ENCODE peak calls at places on chromosomes 2 and 18, in eight cellular contexts. O, A, M, W, K, N, E and Z are unnamed samples.
A peak's percentile ranks its signal among the peaks of the same experiment; 100 is the strongest.

GRCh38 chr2:31558401-31559295 is 22.1 kb downstream of the SRD5A2 start:
- DNase-seq in K (peak; percentile 68), N (peak; percentile 72), O (no peak), A (no peak), W (no peak), E (no peak), M (peak; percentile 73), Z (no peak)

GRCh38 chr18:36711813-36712444 is 116.9 kb downstream of the TPGS2 start:
- DNase-seq in O (no peak), A (no peak), E (peak; percentile 1), K (peak; percentile 44), W (no peak), N (no peak), M (no peak), Z (peak; percentile 46)

GRCh38 chr2:238947920-238948710 is 100.2 kb downstream of the TWIST2 start:
- DNase-seq in W (peak; percentile 25), O (peak; percentile 60), E (peak; percentile 39), M (peak; percentile 83), N (no peak), A (peak; percentile 37), K (no peak), Z (peak; percentile 53)

GRCh38 chr2:176152350-176153181 is 1.2 kb downstream of the HOXD4 start:
- DNase-seq in E (no peak), W (peak; percentile 17), K (no peak), M (peak; percentile 65), N (no peak), A (no peak), O (no peak), Z (peak; percentile 75)

GRCh38 chr18:48913201-48913600 is 37.6 kb downstream of the SMAD7 start:
- DNase-seq in E (no peak), K (no peak), N (no peak), A (no peak), M (no peak), W (peak; percentile 51), O (peak; percentile 81), Z (no peak)

GRCh38 chr2:150495993-150496627 is 8.6 kb upstream of the RND3 start:
- DNase-seq in M (no peak), A (no peak), N (no peak), W (no peak), K (no peak), E (no peak), O (no peak), Z (no peak)

GRCh38 chr18:26792661-26793060 is 72.8 kb downstream of the AQP4 start:
- DNase-seq in N (no peak), M (no peak), W (no peak), A (no peak), O (no peak), K (no peak), E (peak; percentile 7), Z (no peak)

GRCh38 chr2:129174143-129174542 is 805.3 kb upstream of the RAB6C start:
- DNase-seq in O (no peak), K (no peak), A (no peak), M (no peak), N (no peak), W (no peak), E (no peak), Z (no peak)

GRCh38 chr2:196798980-196799379 is 503 bp downstream of the GTF3C3 start:
- DNase-seq in N (no peak), W (no peak), E (peak; percentile 2), A (no peak), O (no peak), K (no peak), M (no peak), Z (no peak)

GRCh38 chr2:173062806-173063205 is 12.8 kb upstream of the MAP3K20 start:
- DNase-seq in M (no peak), N (no peak), K (no peak), W (no peak), E (no peak), A (no peak), O (no peak), Z (no peak)

GRCh38 chr2:239193925-239194687 is 206.7 kb downstream of the HDAC4 start:
- DNase-seq in K (peak; percentile 13), W (peak; percentile 8), O (no peak), N (no peak), E (no peak), A (no peak), M (peak; percentile 72), Z (no peak)

GRCh38 chr2:220837226-220837625 is 734.9 kb downstream of the EPHA4 start:
- DNase-seq in M (no peak), A (no peak), W (no peak), K (no peak), O (no peak), N (no peak), E (no peak), Z (no peak)

GRCh38 chr18:67318651-67319050 is 197.9 kb downstream of the DSEL start:
- DNase-seq in W (no peak), E (no peak), K (no peak), N (no peak), O (no peak), A (no peak), M (no peak), Z (no peak)

GRCh38 chr18:3510896-3511295 is 60.9 kb downstream of the TGIF1 start:
- DNase-seq in A (no peak), E (no peak), N (no peak), W (no peak), O (no peak), K (no peak), M (no peak), Z (no peak)

GRCh38 chr2:120231974-120232635 is 8.9 kb upstream of the TMEM185B start:
- DNase-seq in O (peak; percentile 81), E (no peak), M (peak; percentile 69), W (peak; percentile 60), N (peak; percentile 47), K (peak; percentile 13), A (no peak), Z (peak; percentile 82)

GRCh38 chr2:176356251-176356650 is 87.0 kb downstream of the MTX2 start:
- DNase-seq in W (no peak), N (no peak), K (no peak), M (no peak), E (no peak), A (no peak), O (no peak), Z (no peak)

GRCh38 chr2:205047273-205047839 is 502.1 kb downstream of the PARD3B start:
- DNase-seq in A (no peak), K (no peak), N (no peak), M (no peak), O (no peak), E (no peak), W (no peak), Z (no peak)

GRCh38 chr2:239581352-239581901 is 180.6 kb upstream of the HDAC4 start:
- DNase-seq in A (no peak), E (no peak), N (no peak), K (peak; percentile 5), O (peak; percentile 64), M (no peak), W (no peak), Z (no peak)

GRCh38 chr2:64650722-64651338 is 2.9 kb downstream of the SERTAD2 start:
- DNase-seq in M (no peak), K (no peak), A (no peak), E (no peak), W (peak; percentile 67), O (no peak), N (no peak), Z (no peak)
- TF ChIP-seq CTCF in M (no peak), K (no peak), A (no peak), E (no peak), W (no peak), O (no peak), N (no peak), Z (no peak)

GRCh38 chr2:161625996-161626395 is 1.8 kb downstream of the SLC4A10 start:
- DNase-seq in M (no peak), W (no peak), O (no peak), A (no peak), K (no peak), E (no peak), N (no peak), Z (no peak)

GRCh38 chr2:161625314-161625919 is 1.2 kb downstream of the SLC4A10 start:
- DNase-seq in W (no peak), M (no peak), E (no peak), K (no peak), N (no peak), A (no peak), O (no peak), Z (no peak)
- H3K4me3 ChIP-seq in W (no peak overlapping the region), M (no peak overlapping the region), E (no peak overlapping the region), K (no peak overlapping the region), N (no peak overlapping the region), A (no peak overlapping the region), O (no peak overlapping the region), Z (no peak overlapping the region)

GRCh38 chr2:191003405-191004309 is 10.3 kb downstream of the STAT1 start:
- DNase-seq in A (no peak), N (no peak), O (no peak), E (no peak), M (no peak), W (no peak), K (no peak), Z (no peak)

GRCh38 chr2:191001032-191001431 is 12.9 kb downstream of the STAT1 start:
- DNase-seq in O (no peak), A (no peak), N (peak; percentile 26), M (no peak), K (no peak), E (no peak), W (no peak), Z (no peak)

GRCh38 chr2:190999058-190999457 is 14.9 kb downstream of the STAT1 start:
- DNase-seq in W (no peak), N (no peak), A (no peak), O (no peak), K (no peak), M (no peak), E (no peak), Z (no peak)

GRCh38 chr2:190999949-191000665 is 13.9 kb downstream of the STAT1 start:
- DNase-seq in W (no peak), M (no peak), O (no peak), E (no peak), A (no peak), N (no peak), K (no peak), Z (no peak)

GRCh38 chr2:191001624-191002023 is 12.3 kb downstream of the STAT1 start:
- DNase-seq in E (no peak), W (no peak), O (no peak), M (no peak), K (no peak), A (no peak), N (no peak), Z (no peak)
- TF ChIP-seq POLR2A in E (no peak), W (no peak), O (no peak), M (no peak), K (no peak), A (no peak), N (no peak), Z (no peak)

GRCh38 chr2:96918754-96919550 is 49.1 kb upstream of the SEMA4C start:
- DNase-seq in M (no peak), A (no peak), N (no peak), O (no peak), K (no peak), E (no peak), W (no peak), Z (no peak)

GRCh38 chr2:96914332-96914731 is 44.5 kb upstream of the SEMA4C start:
- DNase-seq in N (no peak), E (no peak), A (no peak), O (no peak), K (no peak), W (no peak), M (no peak), Z (no peak)

GRCh38 chr2:96918092-96918753 is 48.3 kb upstream of the SEMA4C start:
- DNase-seq in K (no peak), W (no peak), M (no peak), A (no peak), O (no peak), E (no peak), N (no peak), Z (no peak)

GRCh38 chr2:96917008-96917575 is 47.2 kb upstream of the SEMA4C start:
- DNase-seq in A (no peak), N (peak; percentile 33), M (no peak), K (no peak), E (no peak), O (no peak), W (peak; percentile 55), Z (no peak)

GRCh38 chr2:96916156-96917007 is 46.5 kb upstream of the SEMA4C start:
- DNase-seq in M (no peak), A (no peak), E (no peak), N (no peak), W (no peak), K (no peak), O (no peak), Z (no peak)
- TF ChIP-seq CTCF in M (peak; percentile 15), A (no peak), E (no peak), N (no peak), W (no peak), K (no peak), O (peak; percentile 12), Z (no peak)